ENCODE peak calls at places on chromosomes 2 and 18, in four cellular contexts. S, Z, T and V are unnamed samples.
A peak's percentile ranks its signal among the peaks of the same experiment; 100 is the strongest.

GRCh38 chr2:239668042-239668441 is 267.2 kb upstream of the HDAC4 start:
- DNase-seq in S (no peak), Z (no peak), T (no peak), V (no peak)

GRCh38 chr2:104068665-104069064 is 785.2 kb upstream of the POU3F3 start:
- DNase-seq in S (no peak), Z (no peak), T (no peak), V (no peak)

GRCh38 chr2:37323770-37324535 is 680 bp downstream of the PRKD3 start:
- DNase-seq in S (no peak), Z (peak; percentile 81), T (no peak), V (no peak)

GRCh38 chr2:26534865-26535662 is 57.1 kb upstream of the OTOF start:
- DNase-seq in S (no peak), Z (no peak), T (no peak), V (no peak)

GRCh38 chr18:39313992-39314391 is 1748.4 kb upstream of the CELF4 start:
- DNase-seq in S (no peak), Z (no peak), T (no peak), V (no peak)

GRCh38 chr2:184611221-184612085 is 13.1 kb downstream of the ZNF804A start:
- DNase-seq in S (peak; percentile 23), Z (peak; percentile 22), T (no peak), V (no peak)

GRCh38 chr2:160615706-160616105 is 122.1 kb upstream of the RBMS1 start:
- DNase-seq in S (no peak), Z (no peak), T (no peak), V (no peak)

GRCh38 chr2:121650554-121650930 is 1.3 kb upstream of the CLASP1 start:
- DNase-seq in S (peak; percentile 15), Z (peak; percentile 20), T (no peak), V (peak; percentile 20)

GRCh38 chr2:127829845-127830246 is 18.9 kb upstream of the WDR33 start:
- DNase-seq in S (peak; percentile 31), Z (peak; percentile 21), T (peak; percentile 96), V (peak; percentile 30)

GRCh38 chr2:24766609-24767008 is 26.6 kb downstream of the PTRHD1 start:
- DNase-seq in S (no peak), Z (no peak), T (no peak), V (no peak)

GRCh38 chr2:6986894-6987487 is 69.8 kb downstream of the RNF144A start:
- DNase-seq in S (no peak), Z (no peak), T (no peak), V (no peak)

GRCh38 chr2:117470311-117471095 is 344.0 kb upstream of the DDX18 start:
- DNase-seq in S (peak; percentile 36), Z (peak; percentile 43), T (no peak), V (peak; percentile 71)

GRCh38 chr2:169221745-169222369 is 140.5 kb downstream of the LRP2 start:
- DNase-seq in S (peak; percentile 24), Z (peak; percentile 14), T (no peak), V (no peak)

GRCh38 chr18:77635441-77635840 is 385.8 kb downstream of the GALR1 start:
- DNase-seq in S (no peak), Z (no peak), T (no peak), V (no peak)

GRCh38 chr2:180015951-180016709 is 9.0 kb upstream of the CWC22 start:
- DNase-seq in S (no peak), Z (no peak), T (no peak), V (no peak)

GRCh38 chr2:190959911-190960788 is 53.8 kb downstream of the STAT1 start:
- DNase-seq in S (no peak), Z (no peak), T (no peak), V (no peak)

GRCh38 chr2:161946489-161947107 is 127.4 kb downstream of the DPP4 start:
- DNase-seq in S (no peak), Z (no peak), T (no peak), V (no peak)

GRCh38 chr2:10481055-10481665 is 33.0 kb upstream of the ODC1 start:
- DNase-seq in S (no peak), Z (no peak), T (no peak), V (no peak)

GRCh38 chr2:188629890-188630483 is 338.3 kb downstream of the GULP1 start:
- DNase-seq in S (no peak), Z (no peak), T (no peak), V (no peak)

GRCh38 chr18:8688428-8688827 is 16.9 kb upstream of the MTCL1 start:
- DNase-seq in S (no peak), Z (no peak), T (no peak), V (no peak)

GRCh38 chr2:205686231-205687017 is 4.1 kb downstream of the NRP2 start:
- DNase-seq in S (no peak), Z (peak; percentile 69), T (no peak), V (no peak)

GRCh38 chr2:129428086-129428660 is 551.3 kb upstream of the RAB6C start:
- DNase-seq in S (no peak), Z (no peak), T (no peak), V (no peak)

GRCh38 chr2:65565681-65566080 is 133.3 kb upstream of the SPRED2 start:
- DNase-seq in S (no peak), Z (no peak), T (no peak), V (no peak)

GRCh38 chr18:8426401-8426800 is 182.8 kb upstream of the RAB12 start:
- DNase-seq in S (peak; percentile 49), Z (no peak), T (no peak), V (peak; percentile 70)

GRCh38 chr2:145690183-145690582 is 1170.3 kb upstream of the ZEB2 start:
- DNase-seq in S (no peak), Z (no peak), T (no peak), V (no peak)

GRCh38 chr18:48408727-48409590 is at the start of gene ZBTB7C:
- DNase-seq in S (peak; percentile 46), Z (peak; percentile 83), T (no peak), V (peak; percentile 52)

GRCh38 chr2:45170191-45170975 is 161.1 kb upstream of the SIX2 start:
- DNase-seq in S (no peak), Z (no peak), T (no peak), V (no peak)

GRCh38 chr2:30362468-30363081 is 84.5 kb upstream of the LCLAT1 start:
- DNase-seq in S (no peak), Z (no peak), T (no peak), V (no peak)

GRCh38 chr2:103991591-103991990 is 862.3 kb upstream of the POU3F3 start:
- DNase-seq in S (no peak), Z (peak; percentile 4), T (no peak), V (no peak)

GRCh38 chr2:230578106-230578505 is 134.5 kb upstream of the CAB39 start:
- DNase-seq in S (no peak), Z (no peak), T (no peak), V (no peak)

GRCh38 chr2:230582851-230583283 is 129.8 kb upstream of the CAB39 start:
- DNase-seq in S (no peak), Z (no peak), T (peak; percentile 88), V (no peak)

GRCh38 chr2:230589025-230589424 is 123.6 kb upstream of the CAB39 start:
- DNase-seq in S (no peak), Z (no peak), T (no peak), V (no peak)

GRCh38 chr2:230586328-230586982 is 126.2 kb upstream of the CAB39 start:
- DNase-seq in S (no peak), Z (no peak), T (no peak), V (no peak)

DNA sequence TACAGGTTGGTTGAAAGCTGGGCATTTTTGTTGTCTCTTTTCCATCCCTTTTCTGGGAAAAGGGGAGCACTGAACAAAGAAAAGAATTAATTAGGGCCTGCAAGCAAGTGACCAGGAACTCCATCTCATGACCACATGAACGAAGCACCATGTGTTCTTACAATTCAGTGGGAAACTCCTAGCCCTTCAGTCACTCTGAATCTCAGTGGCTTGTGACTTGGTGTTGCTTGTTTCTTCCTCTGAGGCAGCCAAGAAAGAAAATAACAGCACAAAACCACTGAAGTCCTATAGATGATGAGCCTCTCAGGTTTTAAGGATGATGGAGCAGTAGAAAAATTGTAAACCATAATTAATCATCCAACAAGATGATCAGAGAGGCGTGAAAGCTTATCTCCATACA is 129.0 kb upstream of the CAB39 start:
- DNase-seq in S (no peak), Z (no peak), T (no peak), V (no peak)
- TF ChIP-seq USF1 in S (no peak), Z (no peak), T (no peak), V (no peak)

GRCh38 chr18:68054669-68055068 is 538.1 kb upstream of the DSEL start:
- DNase-seq in S (no peak), Z (no peak), T (no peak), V (no peak)

GRCh38 chr18:68053290-68053689 is 536.8 kb upstream of the DSEL start:
- DNase-seq in S (no peak), Z (no peak), T (no peak), V (no peak)

GRCh38 chr18:68060871-68061270 is 544.4 kb upstream of the DSEL start:
- DNase-seq in S (no peak), Z (no peak), T (no peak), V (no peak)

DNA sequence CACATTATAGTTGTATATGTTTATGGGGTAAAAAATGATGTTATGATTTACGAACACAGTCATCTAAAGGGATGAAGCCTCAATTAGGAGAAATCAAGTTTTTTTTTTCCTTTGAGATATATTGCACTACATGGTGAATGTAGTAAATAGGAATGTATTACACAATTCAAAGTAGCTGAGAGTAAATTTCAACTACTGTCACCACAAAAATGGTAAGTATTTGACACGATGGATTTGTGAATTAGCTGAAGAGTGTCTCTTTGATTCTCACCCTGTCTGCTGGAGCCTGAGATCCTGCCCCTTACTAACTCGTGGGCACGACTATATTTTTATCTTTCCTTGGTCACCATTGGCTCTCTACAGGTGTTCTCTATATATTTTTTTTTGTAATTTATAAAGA is 540.4 kb upstream of the DSEL start:
- DNase-seq in S (no peak), Z (no peak), T (no peak), V (no peak)
- TF ChIP-seq USF1 in S (no peak), Z (no peak), T (no peak), V (no peak)

GRCh38 chr18:23733895-23734294 is 44.6 kb downstream of the LAMA3 start:
- DNase-seq in S (no peak), Z (no peak), T (no peak), V (no peak)
- TF ChIP-seq USF1 in S (no peak), Z (no peak), T (no peak), V (no peak)

DNA sequence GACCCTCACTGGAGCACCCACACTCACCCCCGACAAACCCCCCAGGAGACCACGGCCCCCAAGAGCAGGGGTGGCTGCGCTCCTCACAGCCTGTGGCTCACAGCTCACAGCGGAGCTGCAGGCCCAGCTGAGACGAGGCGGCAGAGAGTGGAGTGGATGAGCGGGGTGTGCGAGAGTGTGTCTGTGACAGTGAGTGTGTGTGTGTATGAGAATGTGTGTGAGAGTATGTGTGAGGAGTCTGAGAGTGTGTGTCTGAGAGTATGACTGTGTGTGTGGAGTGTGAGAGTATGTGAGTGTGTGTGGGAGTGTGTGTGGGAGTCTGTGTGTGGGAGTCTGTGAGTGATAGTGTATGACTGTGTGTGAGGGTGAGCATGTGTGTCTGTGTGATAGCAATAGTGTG is 55.3 kb upstream of the ID2 start:
- DNase-seq in S (peak; percentile 46), Z (no peak), T (no peak), V (no peak)
- TF ChIP-seq USF1 in S (no peak), Z (no peak), T (no peak), V (no peak)